ENCODE peak calls at places on chromosome 1, in four cellular contexts. One of them, this sample, is unnamed.

GRCh38 chr1:8006037-8006963 is 19.8 kb downstream of the ERRFI1 start:
- DNase-seq in neural crest cell: no peak
- DNase-seq in cardiac muscle cell: no peak
- DNase-seq in OCI-LY7: no peak
- DNase-seq in this sample: no peak

GRCh38 chr1:177013273-177013672 is 151.2 kb downstream of the ASTN1 start:
- DNase-seq in cardiac muscle cell: no peak
- DNase-seq in neural crest cell: no peak
- DNase-seq in OCI-LY7: no peak
- DNase-seq in this sample: no peak

GRCh38 chr1:15244813-15245212 is 2.2 kb upstream of the FHAD1 start:
- DNase-seq in cardiac muscle cell: no peak
- DNase-seq in neural crest cell: no peak
- DNase-seq in OCI-LY7: no peak
- DNase-seq in this sample: no peak

GRCh38 chr1:157113116-157113515 is 13.5 kb upstream of the ETV3L start:
- DNase-seq in cardiac muscle cell: no peak
- DNase-seq in neural crest cell: no peak
- DNase-seq in OCI-LY7: no peak
- DNase-seq in this sample: no peak

GRCh38 chr1:3790952-3791351 is 5.3 kb downstream of the LRRC47 start:
- DNase-seq in OCI-LY7: no peak
- DNase-seq in cardiac muscle cell: no peak
- DNase-seq in neural crest cell: no peak
- DNase-seq in this sample: no peak

GRCh38 chr1:246875041-246876026 is 56.4 kb downstream of the AHCTF1 start:
- DNase-seq in neural crest cell: no peak
- DNase-seq in OCI-LY7: no peak
- DNase-seq in cardiac muscle cell: peak
- DNase-seq in this sample: no peak

GRCh38 chr1:241703001-241703400 is 50.9 kb downstream of the WDR64 start:
- DNase-seq in cardiac muscle cell: no peak
- DNase-seq in neural crest cell: no peak
- DNase-seq in OCI-LY7: no peak
- DNase-seq in this sample: no peak

GRCh38 chr1:113809651-113810602 is 2.3 kb downstream of the RSBN1 start:
- DNase-seq in cardiac muscle cell: no peak
- DNase-seq in neural crest cell: no peak
- DNase-seq in OCI-LY7: no peak
- DNase-seq in this sample: no peak

GRCh38 chr1:27634166-27634981 is 611 bp downstream of the FGR start:
- DNase-seq in neural crest cell: no peak
- DNase-seq in cardiac muscle cell: peak
- DNase-seq in OCI-LY7: no peak
- DNase-seq in this sample: peak

GRCh38 chr1:78492376-78492950 is 1.7 kb downstream of the PTGFR start:
- DNase-seq in cardiac muscle cell: peak
- DNase-seq in OCI-LY7: no peak
- DNase-seq in neural crest cell: no peak
- DNase-seq in this sample: no peak

GRCh38 chr1:2912424-2912823 is 108.8 kb upstream of the ACTRT2 start:
- DNase-seq in cardiac muscle cell: no peak
- DNase-seq in OCI-LY7: no peak
- DNase-seq in neural crest cell: no peak
- DNase-seq in this sample: no peak

DNA sequence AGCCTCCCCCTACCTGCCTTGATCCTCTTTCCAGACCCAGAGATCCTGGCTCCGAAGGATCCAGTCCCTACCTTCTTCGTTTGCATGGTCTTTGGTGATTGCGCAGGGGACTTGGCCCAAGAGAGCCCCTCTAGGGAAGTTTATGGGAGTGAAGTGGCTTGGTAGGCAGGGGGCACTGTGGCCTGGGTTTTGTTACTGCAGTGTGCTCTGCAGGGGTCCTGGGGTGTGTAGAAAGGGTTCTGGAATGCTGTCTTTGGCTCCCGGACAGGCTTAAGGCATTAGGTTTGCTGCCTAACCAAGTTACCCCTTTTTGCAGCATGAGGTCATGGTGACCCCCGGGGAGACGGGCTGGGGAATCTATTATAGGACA is 3.8 kb downstream of the ATP8B2 start:
- DNase-seq in neural crest cell: no peak
- DNase-seq in OCI-LY7: no peak
- DNase-seq in cardiac muscle cell: no peak
- DNase-seq in this sample: no peak
- TF ChIP-seq CTCF in neural crest cell: peak
- TF ChIP-seq CTCF in OCI-LY7: peak
- TF ChIP-seq CTCF in cardiac muscle cell: peak
- TF ChIP-seq CTCF in this sample: no peak

GRCh38 chr1:93433407-93433961 is 14.4 kb upstream of the FNBP1L start:
- DNase-seq in OCI-LY7: peak
- DNase-seq in neural crest cell: no peak
- DNase-seq in cardiac muscle cell: no peak
- DNase-seq in this sample: no peak
- TF ChIP-seq CTCF in OCI-LY7: peak
- TF ChIP-seq CTCF in neural crest cell: no peak
- TF ChIP-seq CTCF in cardiac muscle cell: no peak
- TF ChIP-seq CTCF in this sample: no peak

GRCh38 chr1:45510972-45511527 is 10.6 kb downstream of the PRDX1 start:
- DNase-seq in cardiac muscle cell: no peak
- DNase-seq in neural crest cell: no peak
- DNase-seq in OCI-LY7: no peak
- DNase-seq in this sample: no peak

GRCh38 chr1:45507195-45507594 is 7.1 kb downstream of the MMACHC start:
- DNase-seq in OCI-LY7: no peak
- DNase-seq in cardiac muscle cell: no peak
- DNase-seq in neural crest cell: no peak
- DNase-seq in this sample: no peak

GRCh38 chr1:45510036-45510971 is 10.2 kb downstream of the MMACHC start:
- DNase-seq in cardiac muscle cell: no peak
- DNase-seq in neural crest cell: no peak
- DNase-seq in OCI-LY7: no peak
- DNase-seq in this sample: no peak

GRCh38 chr1:45507893-45508292 is 7.8 kb downstream of the MMACHC start:
- DNase-seq in OCI-LY7: no peak
- DNase-seq in neural crest cell: no peak
- DNase-seq in cardiac muscle cell: no peak
- DNase-seq in this sample: no peak

GRCh38 chr1:45508295-45509151 is 8.4 kb downstream of the MMACHC start:
- DNase-seq in cardiac muscle cell: no peak
- DNase-seq in OCI-LY7: peak
- DNase-seq in neural crest cell: no peak
- DNase-seq in this sample: no peak
- TF ChIP-seq CTCF in cardiac muscle cell: peak
- TF ChIP-seq CTCF in OCI-LY7: peak
- TF ChIP-seq CTCF in neural crest cell: no peak
- TF ChIP-seq CTCF in this sample: no peak

GRCh38 chr1:116881879-116882520 is 27.7 kb upstream of the PTGFRN start:
- DNase-seq in cardiac muscle cell: peak
- DNase-seq in neural crest cell: no peak
- DNase-seq in OCI-LY7: peak
- DNase-seq in this sample: no peak
- TF ChIP-seq CTCF in cardiac muscle cell: peak
- TF ChIP-seq CTCF in neural crest cell: peak
- TF ChIP-seq CTCF in OCI-LY7: peak
- TF ChIP-seq CTCF in this sample: no peak

GRCh38 chr1:93705897-93706500 is 24.4 kb upstream of the BCAR3 start:
- DNase-seq in cardiac muscle cell: no peak
- DNase-seq in OCI-LY7: peak
- DNase-seq in neural crest cell: no peak
- DNase-seq in this sample: no peak
- TF ChIP-seq CTCF in cardiac muscle cell: no peak
- TF ChIP-seq CTCF in OCI-LY7: peak
- TF ChIP-seq CTCF in neural crest cell: no peak
- TF ChIP-seq CTCF in this sample: no peak

DNA sequence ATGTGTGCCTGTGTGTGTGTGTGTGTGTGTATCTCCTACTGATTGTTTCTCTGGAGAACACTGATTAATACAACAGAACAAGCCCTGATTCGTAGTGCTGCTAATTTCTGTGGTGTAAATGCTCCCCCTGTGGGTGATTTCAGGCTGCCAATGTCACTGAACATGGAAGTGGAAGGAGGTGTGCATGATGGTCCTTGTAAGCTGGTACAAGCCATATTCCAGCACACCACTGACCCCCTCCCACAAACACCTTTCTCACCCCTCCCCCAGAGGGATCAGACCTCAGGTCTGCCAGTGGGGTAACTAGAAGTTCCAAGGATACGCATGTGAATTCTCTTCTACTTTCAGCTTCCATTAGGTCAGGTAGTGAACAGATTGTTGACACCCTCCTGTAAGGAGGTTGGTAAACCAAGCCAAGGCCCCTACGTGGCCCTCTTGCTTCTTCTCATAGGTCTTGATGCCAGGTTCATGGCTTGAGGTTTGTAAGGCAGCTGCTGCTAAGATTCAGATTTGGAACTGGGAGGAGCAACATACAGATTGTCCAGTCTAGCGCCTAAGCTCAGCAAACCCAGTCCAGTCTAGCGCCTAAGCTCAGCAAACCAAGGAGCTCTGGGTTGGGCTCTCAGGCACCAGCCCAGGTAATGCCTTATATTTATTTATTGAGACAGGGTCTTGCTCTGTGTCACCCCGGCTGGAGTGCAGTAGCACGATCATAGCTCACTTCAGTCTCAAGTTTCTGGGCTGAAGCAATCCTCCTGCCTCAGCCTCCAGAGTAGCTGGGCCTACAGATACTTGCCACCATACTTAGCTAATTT is 38.7 kb downstream of the DHCR24 start:
- DNase-seq in cardiac muscle cell: no peak
- DNase-seq in OCI-LY7: no peak
- DNase-seq in neural crest cell: no peak
- DNase-seq in this sample: no peak
- TF ChIP-seq CTCF in cardiac muscle cell: no peak
- TF ChIP-seq CTCF in OCI-LY7: no peak
- TF ChIP-seq CTCF in neural crest cell: no peak
- TF ChIP-seq CTCF in this sample: no peak

GRCh38 chr1:196609114-196609737 is 986 bp upstream of the KCNT2 start:
- DNase-seq in cardiac muscle cell: no peak
- DNase-seq in OCI-LY7: no peak
- DNase-seq in neural crest cell: no peak
- DNase-seq in this sample: no peak
- TF ChIP-seq CTCF in cardiac muscle cell: no peak
- TF ChIP-seq CTCF in OCI-LY7: no peak
- TF ChIP-seq CTCF in neural crest cell: peak
- TF ChIP-seq CTCF in this sample: no peak

GRCh38 chr1:154870117-154870571 is at the start of gene KCNN3:
- DNase-seq in neural crest cell: peak
- DNase-seq in OCI-LY7: peak
- DNase-seq in cardiac muscle cell: peak
- DNase-seq in this sample: peak
- TF ChIP-seq CTCF in neural crest cell: no peak
- TF ChIP-seq CTCF in OCI-LY7: no peak
- TF ChIP-seq CTCF in cardiac muscle cell: no peak
- TF ChIP-seq CTCF in this sample: no peak

DNA sequence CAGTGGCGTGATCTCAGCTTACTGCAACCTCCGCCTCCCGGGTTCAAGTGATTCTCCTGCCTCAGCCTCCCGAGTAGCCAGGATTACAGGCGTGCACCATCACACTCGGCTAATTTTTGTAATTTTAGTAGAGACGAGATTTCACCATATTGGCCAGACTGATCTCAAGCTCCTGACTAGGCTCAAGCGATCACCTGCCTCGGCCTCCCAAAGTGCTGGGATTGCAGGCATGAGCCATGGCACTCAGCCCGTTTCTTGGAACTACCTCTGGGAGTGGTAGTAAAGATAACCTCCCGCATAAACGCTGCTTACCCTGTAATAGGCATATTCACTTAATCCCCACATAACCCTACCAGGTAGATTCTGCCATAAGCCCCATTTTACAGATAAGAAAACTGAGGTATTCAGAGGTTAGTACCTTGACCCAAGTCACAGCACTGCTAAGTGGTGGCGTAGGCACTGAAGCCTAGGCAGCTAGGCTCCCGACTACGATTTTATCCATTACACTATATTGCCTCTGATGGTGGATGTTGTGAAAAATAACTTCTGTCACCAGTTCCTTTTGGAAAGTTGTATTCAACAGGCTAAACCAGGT is 143.8 kb downstream of the SDCCAG8 start:
- DNase-seq in OCI-LY7: no peak
- DNase-seq in neural crest cell: no peak
- DNase-seq in cardiac muscle cell: no peak
- DNase-seq in this sample: no peak
- TF ChIP-seq CTCF in OCI-LY7: no peak
- TF ChIP-seq CTCF in neural crest cell: no peak
- TF ChIP-seq CTCF in cardiac muscle cell: no peak
- TF ChIP-seq CTCF in this sample: no peak

GRCh38 chr1:112618721-112619517 is at the start of gene ST7L:
- DNase-seq in neural crest cell: peak
- DNase-seq in cardiac muscle cell: peak
- DNase-seq in OCI-LY7: peak
- DNase-seq in this sample: peak
- TF ChIP-seq CTCF in neural crest cell: no peak
- TF ChIP-seq CTCF in cardiac muscle cell: no peak
- TF ChIP-seq CTCF in OCI-LY7: no peak
- TF ChIP-seq CTCF in this sample: no peak